ENCODE peak calls at places on chromosomes 2 and 18, in five cellular contexts. V is A549; D is stimulated activated CD4-positive, alpha-beta T cell treated with anti-CD3 and anti-CD28 coated beads, Interleukin-2, amount 100 ng/mL, for 48 hours; G is activated T-cell treated with anti-CD3 and anti-CD28 coated beads for 1 hour; Z is aorta. X is an unnamed sample.

GRCh38 chr2:54555318-54555837 is 99.3 kb downstream of the SPTBN1 start:
- DNase-seq in V (no peak), Z (no peak), D (no peak), G (no peak), X (no peak)

GRCh38 chr18:11671156-11671555 is 17.9 kb upstream of the GNAL start:
- DNase-seq in G (no peak), Z (no peak), D (no peak), V (no peak), X (no peak)

GRCh38 chr18:14928396-14928795 is 180.4 kb downstream of the ANKRD30B start:
- DNase-seq in V (no peak), G (no peak), Z (no peak), D (no peak), X (no peak)

GRCh38 chr2:80238692-80239469 is 65.7 kb downstream of the LRRTM1 start:
- DNase-seq in Z (no peak), G (no peak), D (peak), V (peak), X (peak)

GRCh38 chr2:75607988-75608683 is 38.4 kb upstream of the MRPL19 start:
- DNase-seq in V (no peak), G (no peak), Z (no peak), D (no peak), X (peak)

GRCh38 chr2:230614040-230614439 is 98.6 kb upstream of the CAB39 start:
- DNase-seq in V (no peak), Z (no peak), G (no peak), D (no peak), X (no peak)

GRCh38 chr2:224802407-224802806 is 86.2 kb upstream of the CCDC195 start:
- DNase-seq in V (no peak), Z (no peak), G (no peak), D (no peak), X (no peak)

GRCh38 chr2:235600926-235601325 is 107.1 kb downstream of the AGAP1 start:
- DNase-seq in V (no peak), Z (no peak), D (no peak), G (no peak), X (no peak)

GRCh38 chr2:28454016-28454930 is 41.6 kb upstream of the PLB1 start:
- DNase-seq in V (no peak), G (no peak), D (no peak), Z (no peak), X (no peak)

GRCh38 chr2:42446503-42447271 is 47.1 kb downstream of the KCNG3 start:
- DNase-seq in D (no peak), V (no peak), G (no peak), Z (no peak), X (no peak)

X was measured in nephron progenitor cell.